ENCODE peak calls at places on chromosomes 1 and 21, in five cellular contexts. One of them, this sample, is unnamed.
A peak's percentile ranks its signal among the peaks of the same experiment; 100 is the strongest.

GRCh38 chr1:13941315-13941714 is 241.3 kb downstream of the PRDM2 start:
- DNase-seq in IMR-90: no peak
- DNase-seq in neuronal stem cell: no peak
- DNase-seq in H9: no peak
- DNase-seq in H1: no peak
- DNase-seq in this sample: no peak

GRCh38 chr1:178310685-178311105 is 186.1 kb downstream of the CLEC20A start:
- DNase-seq in H1: no peak
- DNase-seq in neuronal stem cell: peak; percentile 65
- DNase-seq in H9: no peak
- DNase-seq in IMR-90: peak; percentile 80
- DNase-seq in this sample: peak; percentile 14

GRCh38 chr1:156461141-156461540 is 39.4 kb downstream of the MEF2D start:
- DNase-seq in IMR-90: no peak
- DNase-seq in neuronal stem cell: no peak
- DNase-seq in H9: no peak
- DNase-seq in H1: no peak
- DNase-seq in this sample: no peak

GRCh38 chr1:227774721-227775665 is 39.8 kb downstream of the SNAP47 start:
- DNase-seq in IMR-90: no peak
- DNase-seq in H1: no peak
- DNase-seq in neuronal stem cell: no peak
- DNase-seq in H9: no peak
- DNase-seq in this sample: no peak

GRCh38 chr1:230288641-230289349 is 137.3 kb downstream of the PGBD5 start:
- DNase-seq in IMR-90: peak; percentile 12
- DNase-seq in neuronal stem cell: no peak
- DNase-seq in H9: no peak
- DNase-seq in H1: no peak
- DNase-seq in this sample: no peak

GRCh38 chr1:14774225-14774624 is 175.7 kb downstream of the KAZN start:
- DNase-seq in IMR-90: no peak
- DNase-seq in H9: no peak
- DNase-seq in neuronal stem cell: no peak
- DNase-seq in H1: no peak
- DNase-seq in this sample: no peak

GRCh38 chr1:17198476-17199258 is 6.3 kb upstream of the PADI1 start:
- DNase-seq in H1: no peak
- DNase-seq in IMR-90: no peak
- DNase-seq in H9: peak; percentile 17
- DNase-seq in neuronal stem cell: no peak
- DNase-seq in this sample: no peak

GRCh38 chr1:54376085-54377039 is 29.8 kb downstream of the SSBP3 start:
- DNase-seq in IMR-90: no peak
- DNase-seq in H9: no peak
- DNase-seq in neuronal stem cell: no peak
- DNase-seq in H1: no peak
- DNase-seq in this sample: no peak

GRCh38 chr1:170929835-170930554 is 5.3 kb upstream of the MROH9 start:
- DNase-seq in IMR-90: peak; percentile 66
- DNase-seq in H1: no peak
- DNase-seq in neuronal stem cell: peak; percentile 55
- DNase-seq in H9: peak; percentile 51
- DNase-seq in this sample: peak; percentile 71

GRCh38 chr21:44793269-44794030 is 8.2 kb downstream of the UBE2G2 start:
- DNase-seq in H9: peak; percentile 67
- DNase-seq in H1: peak; percentile 55
- DNase-seq in IMR-90: peak; percentile 58
- DNase-seq in neuronal stem cell: peak; percentile 59
- DNase-seq in this sample: peak; percentile 30

GRCh38 chr1:175750366-175751111 is 7.1 kb upstream of the TNR start:
- DNase-seq in neuronal stem cell: no peak
- DNase-seq in H9: no peak
- DNase-seq in IMR-90: no peak
- DNase-seq in H1: no peak
- DNase-seq in this sample: no peak

GRCh38 chr1:20847619-20848080 is 60.5 kb upstream of the HP1BP3 start:
- DNase-seq in IMR-90: peak; percentile 72
- DNase-seq in H1: no peak
- DNase-seq in neuronal stem cell: no peak
- DNase-seq in H9: no peak
- DNase-seq in this sample: no peak

GRCh38 chr1:7011826-7012225 is 226.6 kb downstream of the CAMTA1 start:
- DNase-seq in IMR-90: no peak
- DNase-seq in H1: no peak
- DNase-seq in neuronal stem cell: no peak
- DNase-seq in H9: no peak
- DNase-seq in this sample: no peak
- H4K8ac ChIP-seq in IMR-90: no peak overlapping the region
- H4K8ac ChIP-seq in H1: no peak overlapping the region
- H4K8ac ChIP-seq in neuronal stem cell: no peak overlapping the region
- H4K8ac ChIP-seq in H9: no peak overlapping the region
- H4K8ac ChIP-seq in this sample: no peak overlapping the region

DNA sequence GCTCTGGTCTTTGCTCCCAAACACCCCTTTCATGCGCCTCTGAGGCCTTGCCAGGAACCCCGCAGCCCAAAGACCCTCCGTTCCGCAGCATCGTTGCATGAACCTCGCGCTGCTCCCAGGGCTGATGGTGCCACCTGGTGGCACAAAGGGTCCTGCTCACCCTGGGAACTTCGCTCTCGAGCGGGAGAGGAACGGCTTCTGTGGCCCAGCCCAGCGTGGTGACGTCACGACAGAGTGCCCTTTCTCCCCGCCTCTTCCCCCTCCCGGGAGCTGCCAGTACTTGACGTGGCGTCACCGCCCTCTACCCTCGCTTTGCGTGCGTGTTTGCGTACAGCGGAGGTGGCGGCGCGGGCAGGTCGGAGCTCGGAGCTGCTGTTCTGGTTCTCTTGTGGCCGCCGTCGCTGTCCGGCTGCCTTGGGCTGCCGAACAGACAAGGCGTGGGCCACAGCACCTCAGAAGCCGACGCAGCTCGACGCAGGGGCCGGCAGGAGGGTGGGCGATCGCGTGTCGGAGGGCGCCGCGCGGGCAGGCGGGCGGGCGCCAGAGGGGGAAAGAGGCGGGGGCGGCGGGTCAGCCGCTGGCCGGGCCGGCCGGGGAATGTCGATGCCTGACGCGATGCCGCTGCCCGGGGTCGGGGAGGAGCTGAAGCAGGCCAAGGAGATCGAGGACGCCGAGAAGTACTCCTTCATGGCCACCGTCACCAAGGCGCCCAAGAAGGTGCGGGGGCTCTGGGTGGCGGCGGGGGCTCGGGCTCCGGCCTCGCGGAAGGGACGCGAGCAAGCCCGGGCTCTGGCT is at the start of gene AHCYL1:
- DNase-seq in H1: peak; percentile 97
- DNase-seq in IMR-90: peak; percentile 99
- DNase-seq in neuronal stem cell: peak; percentile 99
- DNase-seq in H9: peak; percentile 99
- DNase-seq in this sample: peak; percentile 99
- H4K91ac ChIP-seq in H1: no peak within 1 kb of the TSS
- H4K91ac ChIP-seq in IMR-90: peak within 1 kb of the TSS; percentile 89
- H4K91ac ChIP-seq in neuronal stem cell: no peak within 1 kb of the TSS
- H4K91ac ChIP-seq in H9: no peak within 1 kb of the TSS
- H4K91ac ChIP-seq in this sample: peak within 1 kb of the TSS; percentile 75

GRCh38 chr1:179952181-179952580 is 2.4 kb upstream of the CEP350 start:
- DNase-seq in H9: no peak
- DNase-seq in H1: no peak
- DNase-seq in IMR-90: no peak
- DNase-seq in neuronal stem cell: no peak
- DNase-seq in this sample: no peak

GRCh38 chr1:179955731-179956130 is 1.1 kb downstream of the CEP350 start:
- DNase-seq in H1: no peak
- DNase-seq in neuronal stem cell: no peak
- DNase-seq in IMR-90: no peak
- DNase-seq in H9: no peak
- DNase-seq in this sample: no peak

GRCh38 chr1:179953974-179954493 is 576 bp upstream of the CEP350 start:
- DNase-seq in H1: peak; percentile 50
- DNase-seq in H9: no peak
- DNase-seq in neuronal stem cell: no peak
- DNase-seq in IMR-90: peak; percentile 51
- DNase-seq in this sample: peak; percentile 76

GRCh38 chr1:179955318-179955638 is 668 bp downstream of the CEP350 start:
- DNase-seq in H9: no peak
- DNase-seq in IMR-90: peak; percentile 5
- DNase-seq in neuronal stem cell: no peak
- DNase-seq in H1: no peak
- DNase-seq in this sample: peak; percentile 54

GRCh38 chr1:179954494-179955317 is at the start of gene CEP350:
- DNase-seq in H9: peak; percentile 99
- DNase-seq in H1: peak; percentile 95
- DNase-seq in neuronal stem cell: peak; percentile 97
- DNase-seq in IMR-90: peak; percentile 99
- DNase-seq in this sample: peak; percentile 99
- H4K8ac ChIP-seq in H9: no peak within 1 kb of the TSS
- H4K8ac ChIP-seq in H1: peak within 1 kb of the TSS; percentile 96
- H4K8ac ChIP-seq in neuronal stem cell: no peak within 1 kb of the TSS
- H4K8ac ChIP-seq in IMR-90: peak within 1 kb of the TSS; percentile 53
- H4K8ac ChIP-seq in this sample: peak within 1 kb of the TSS; percentile 94

GRCh38 chr1:44806704-44807363 is at the start of gene DYNLT4:
- DNase-seq in H1: no peak
- DNase-seq in neuronal stem cell: no peak
- DNase-seq in IMR-90: no peak
- DNase-seq in H9: no peak
- DNase-seq in this sample: no peak
- H4K91ac ChIP-seq in H1: peak within 1 kb of the TSS; percentile 92
- H4K91ac ChIP-seq in neuronal stem cell: peak within 1 kb of the TSS; percentile 41
- H4K91ac ChIP-seq in IMR-90: peak within 1 kb of the TSS; percentile 100
- H4K91ac ChIP-seq in H9: peak within 1 kb of the TSS; percentile 96
- H4K91ac ChIP-seq in this sample: peak within 1 kb of the TSS; percentile 96

DNA sequence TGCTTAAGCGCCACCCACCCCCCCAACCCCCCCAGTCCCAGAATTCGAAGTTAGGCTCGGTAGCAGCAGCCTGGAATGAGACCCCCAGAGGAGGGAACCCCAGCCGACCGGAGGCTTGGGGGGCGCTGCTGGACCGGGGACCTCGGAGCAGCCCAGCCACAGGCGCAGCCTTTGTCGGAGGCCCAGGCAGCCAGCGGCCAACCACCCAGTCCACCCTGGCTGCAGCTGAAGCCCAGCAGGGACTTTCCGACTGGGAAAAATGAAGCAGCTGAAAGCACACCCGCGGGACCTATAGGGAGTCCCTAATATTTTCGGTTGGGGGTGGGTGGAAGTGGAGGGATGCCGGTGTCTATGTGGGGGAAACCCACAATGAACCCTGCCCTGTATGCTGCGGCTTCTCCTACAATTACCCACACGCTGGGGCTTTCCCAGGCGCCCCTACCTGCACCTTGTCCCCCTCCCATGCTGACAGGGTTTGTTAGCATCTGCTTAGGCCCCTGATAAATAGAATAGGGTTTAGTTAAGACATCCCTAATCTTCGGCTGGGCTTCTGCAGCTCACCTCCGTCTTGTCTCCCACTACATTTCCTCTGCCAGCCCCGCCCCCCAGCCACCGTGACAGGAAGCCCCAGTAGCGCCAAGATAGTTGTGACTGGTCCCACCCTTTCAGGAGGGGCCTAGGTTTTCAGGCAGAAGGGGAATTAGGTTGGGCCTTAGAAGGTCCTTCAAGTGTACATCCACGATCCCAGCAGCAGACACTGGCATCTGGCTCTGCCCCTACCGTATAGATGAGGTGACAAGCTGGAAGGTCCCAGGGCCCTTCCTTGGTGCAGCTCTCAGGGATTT is 838 bp downstream of the CCDC28B start:
- DNase-seq in H1: peak; percentile 72
- DNase-seq in neuronal stem cell: no peak
- DNase-seq in H9: peak; percentile 78
- DNase-seq in IMR-90: peak; percentile 67
- DNase-seq in this sample: no peak
- H4K8ac ChIP-seq in H1: no peak overlapping the region
- H4K8ac ChIP-seq in neuronal stem cell: no peak overlapping the region
- H4K8ac ChIP-seq in H9: no peak overlapping the region
- H4K8ac ChIP-seq in IMR-90: peak overlapping the region; percentile 60
- H4K8ac ChIP-seq in this sample: peak overlapping the region; percentile 33

DNA sequence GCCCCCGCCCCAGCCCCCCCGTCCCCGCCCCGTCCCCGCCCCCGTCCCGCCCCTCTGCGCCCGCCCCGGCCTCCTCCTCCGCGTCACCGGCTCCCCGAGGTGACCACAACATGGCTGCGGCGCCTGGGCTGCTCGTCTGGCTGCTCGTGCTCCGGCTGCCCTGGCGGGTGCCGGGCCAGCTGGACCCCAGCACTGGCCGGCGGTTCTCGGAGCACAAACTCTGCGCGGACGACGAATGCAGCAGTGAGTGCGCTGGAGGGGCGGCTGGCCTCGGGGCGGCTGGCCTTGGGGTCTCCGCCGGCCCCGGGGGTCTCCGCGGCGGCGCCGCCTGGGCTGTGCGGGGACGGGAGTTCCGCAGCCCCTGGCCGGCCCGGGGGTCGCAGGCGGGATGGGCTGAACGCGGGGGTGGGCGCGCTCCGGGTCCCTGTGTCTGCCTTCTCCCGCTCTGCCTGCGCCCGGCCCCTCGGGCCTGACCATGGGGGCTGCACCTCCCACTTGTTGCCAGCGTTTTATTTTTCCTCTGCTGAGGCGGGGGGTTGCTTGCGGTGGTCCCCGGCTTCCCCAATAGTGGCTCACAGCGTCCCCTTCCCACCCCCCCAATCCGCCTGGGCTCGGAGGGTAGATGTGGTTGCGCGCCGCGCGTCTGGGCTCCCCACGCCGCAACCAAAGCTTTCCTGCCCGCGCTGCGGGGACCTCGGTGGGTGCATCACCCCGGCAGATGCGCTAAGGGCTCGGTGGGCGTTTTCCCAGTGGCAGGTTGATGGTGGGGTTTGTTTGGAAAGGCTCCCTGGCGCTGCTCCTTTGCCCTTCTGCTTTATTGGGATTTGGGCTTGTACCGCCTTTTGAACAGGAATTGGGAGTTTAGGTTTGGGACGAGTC is at the start of gene MIA3:
- DNase-seq in IMR-90: peak; percentile 10
- DNase-seq in H1: peak; percentile 81
- DNase-seq in H9: peak; percentile 29
- DNase-seq in neuronal stem cell: peak; percentile 70
- DNase-seq in this sample: no peak
- H4K91ac ChIP-seq in IMR-90: peak within 1 kb of the TSS; percentile 30
- H4K91ac ChIP-seq in H1: no peak within 1 kb of the TSS
- H4K91ac ChIP-seq in H9: no peak within 1 kb of the TSS
- H4K91ac ChIP-seq in neuronal stem cell: no peak within 1 kb of the TSS
- H4K91ac ChIP-seq in this sample: peak within 1 kb of the TSS; percentile 67